ENCODE peak calls at places on chromosomes 12 and 14, in four cellular contexts. H is cardiac muscle cell, V is body of pancreas, M is GM12878. R is an unnamed sample.

GRCh38 chr12:6536894-6537579 is 2.7 kb downstream of the GAPDH start:
- DNase-seq in H (no peak), V (no peak), M (no peak), R (peak; percentile 12)

GRCh38 chr12:124609041-124609984 is 41.9 kb upstream of the NCOR2 start:
- DNase-seq in H (peak; percentile 70), V (peak; percentile 98), M (peak; percentile 52), R (peak; percentile 24)

GRCh38 chr12:21991526-21991925 is 50.3 kb upstream of the ABCC9 start:
- DNase-seq in H (no peak), V (no peak), M (no peak), R (no peak)

GRCh38 chr12:108981835-108982234 is 39.0 kb downstream of the SVOP start:
- DNase-seq in H (no peak), V (no peak), M (no peak), R (no peak)

GRCh38 chr14:24136684-24137528 is 912 bp downstream of the PSME1 start:
- DNase-seq in H (no peak), V (no peak), M (no peak), R (no peak)

GRCh38 chr12:459430-460258 is at the start of gene B4GALNT3:
- DNase-seq in H (peak; percentile 36), V (peak; percentile 74), M (no peak), R (peak; percentile 17)

GRCh38 chr14:51554339-51554920 is 97.3 kb upstream of the FRMD6 start:
- DNase-seq in H (peak; percentile 65), V (no peak), M (no peak), R (peak; percentile 80)

GRCh38 chr12:95959107-95959506 is 16.0 kb downstream of the AMDHD1 start:
- DNase-seq in H (peak; percentile 18), V (no peak), M (no peak), R (peak; percentile 29)

GRCh38 chr12:119699199-119699765 is 31.3 kb downstream of the PRKAB1 start:
- DNase-seq in H (no peak), V (no peak), M (no peak), R (no peak)

GRCh38 chr12:93624595-93625294 is 52.3 kb downstream of the SOCS2 start:
- DNase-seq in H (peak; percentile 87), V (no peak), M (peak; percentile 63), R (peak; percentile 92)

GRCh38 chr14:99995700-99996356 is 69.4 kb upstream of the EVL start:
- DNase-seq in H (peak; percentile 64), V (peak; percentile 80), M (peak; percentile 89), R (peak; percentile 59)

GRCh38 chr12:74449872-74450271 is 87.8 kb upstream of the ATXN7L3B start:
- DNase-seq in H (no peak), V (no peak), M (no peak), R (no peak)

GRCh38 chr14:91060472-91061308 is at the start of gene RPS6KA5:
- DNase-seq in H (peak; percentile 100), V (peak; percentile 100), M (peak; percentile 100), R (peak; percentile 100)

GRCh38 chr14:29317423-29317822 is 550.8 kb downstream of the FOXG1 start:
- DNase-seq in H (no peak), V (no peak), M (no peak), R (no peak)

GRCh38 chr14:54662491-54663116 is 95.7 kb downstream of the SAMD4A start:
- DNase-seq in H (no peak), V (no peak), M (no peak), R (no peak)

GRCh38 chr12:45611061-45611460 is 118.4 kb upstream of the ARID2 start:
- DNase-seq in H (no peak), V (no peak), M (no peak), R (no peak)

GRCh38 chr12:95582230-95583058 is 31.2 kb upstream of the USP44 start:
- DNase-seq in H (peak; percentile 61), V (no peak), M (no peak), R (peak; percentile 80)

GRCh38 chr12:65845751-65846537 is 21.7 kb downstream of the HMGA2 start:
- DNase-seq in H (no peak), V (no peak), M (no peak), R (no peak)

GRCh38 chr14:104263671-104264358 is 125.4 kb downstream of the KIF26A start:
- DNase-seq in H (no peak), V (peak; percentile 3), M (no peak), R (no peak)

GRCh38 chr14:44937547-44937946 is 24.2 kb downstream of the KLHL28 start:
- DNase-seq in H (no peak), V (no peak), M (no peak), R (no peak)
- H3K4me3 ChIP-seq in H (no peak overlapping the region), V (no peak overlapping the region), M (no peak overlapping the region), R (no peak overlapping the region)

GRCh38 chr14:68976160-68977067 is 2.7 kb downstream of the ACTN1 start:
- DNase-seq in H (peak; percentile 40), V (no peak), M (no peak), R (peak; percentile 40)
- H3K4me3 ChIP-seq in H (no peak overlapping the region), V (no peak overlapping the region), M (peak overlapping the region; percentile 80), R (peak overlapping the region; percentile 95)

GRCh38 chr12:101642115-101643067 is 47.6 kb downstream of the MYBPC1 start:
- DNase-seq in H (no peak), V (peak; percentile 86), M (no peak), R (no peak)
- H3K4me3 ChIP-seq in H (peak overlapping the region; percentile 1), V (no peak overlapping the region), M (no peak overlapping the region), R (no peak overlapping the region)

GRCh38 chr12:56601503-56601902 is 28.6 kb downstream of the BAZ2A start:
- DNase-seq in H (no peak), V (peak; percentile 18), M (no peak), R (no peak)
- H3K4me3 ChIP-seq in H (no peak overlapping the region), V (no peak overlapping the region), M (no peak overlapping the region), R (no peak overlapping the region)

GRCh38 chr14:22848391-22849164 is 12.2 kb downstream of the MMP14 start:
- DNase-seq in H (peak; percentile 98), V (peak; percentile 27), M (no peak), R (peak; percentile 99)

GRCh38 chr14:22849212-22849819 is 12.9 kb downstream of the MMP14 start:
- DNase-seq in H (peak; percentile 86), V (peak; percentile 23), M (no peak), R (peak; percentile 91)

GRCh38 chr14:22852940-22853767 is 16.8 kb downstream of the MMP14 start:
- DNase-seq in H (peak; percentile 92), V (peak; percentile 93), M (peak; percentile 63), R (peak; percentile 90)

GRCh38 chr14:22852599-22852939 is 16.2 kb downstream of the MMP14 start:
- DNase-seq in H (no peak), V (no peak), M (no peak), R (no peak)

DNA sequence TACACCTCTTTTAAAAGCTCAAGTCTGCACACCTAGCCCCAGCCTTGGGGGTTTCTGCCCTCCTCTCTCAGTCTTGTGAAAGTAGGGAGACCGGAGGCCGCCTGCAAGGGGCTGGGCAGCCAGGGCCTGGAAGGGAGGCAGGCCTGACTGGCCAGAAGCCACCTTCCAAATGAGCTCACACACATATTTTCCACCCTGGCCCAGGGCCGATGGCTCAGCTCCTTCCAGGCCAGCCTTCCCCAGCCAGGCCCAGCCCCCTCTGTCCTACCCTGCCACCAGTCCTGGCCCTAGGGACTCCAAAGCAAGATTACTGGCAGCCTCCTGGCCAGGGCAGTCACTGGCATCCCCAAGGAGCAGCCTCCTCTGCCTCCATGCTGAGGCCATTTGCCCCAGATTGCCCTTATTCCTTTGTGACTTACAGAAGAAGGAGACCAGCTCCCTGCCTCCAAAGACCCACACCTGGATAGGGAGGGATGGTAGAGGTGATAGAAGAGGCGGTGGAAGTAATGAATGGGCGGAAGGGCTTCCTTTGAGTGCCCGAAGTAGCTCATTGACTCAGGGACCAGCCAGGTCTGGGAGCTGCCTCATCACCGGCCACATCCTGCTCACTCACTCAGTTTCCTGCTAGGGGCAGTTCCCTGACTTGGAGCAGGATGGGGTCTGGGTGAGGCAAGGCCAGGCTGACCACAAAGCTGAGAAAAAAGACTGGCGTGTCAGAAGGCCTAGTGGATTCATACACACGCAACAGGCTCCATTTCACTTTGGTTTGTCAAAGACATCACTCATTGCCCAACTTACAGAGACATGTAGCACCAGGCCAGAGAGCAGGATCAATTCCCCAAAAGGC is 14.8 kb downstream of the MMP14 start:
- DNase-seq in H (peak; percentile 97), V (peak; percentile 95), M (no peak), R (peak; percentile 96)
- H3K4me3 ChIP-seq in H (no peak overlapping the region), V (no peak overlapping the region), M (no peak overlapping the region), R (peak overlapping the region; percentile 48)

DNA sequence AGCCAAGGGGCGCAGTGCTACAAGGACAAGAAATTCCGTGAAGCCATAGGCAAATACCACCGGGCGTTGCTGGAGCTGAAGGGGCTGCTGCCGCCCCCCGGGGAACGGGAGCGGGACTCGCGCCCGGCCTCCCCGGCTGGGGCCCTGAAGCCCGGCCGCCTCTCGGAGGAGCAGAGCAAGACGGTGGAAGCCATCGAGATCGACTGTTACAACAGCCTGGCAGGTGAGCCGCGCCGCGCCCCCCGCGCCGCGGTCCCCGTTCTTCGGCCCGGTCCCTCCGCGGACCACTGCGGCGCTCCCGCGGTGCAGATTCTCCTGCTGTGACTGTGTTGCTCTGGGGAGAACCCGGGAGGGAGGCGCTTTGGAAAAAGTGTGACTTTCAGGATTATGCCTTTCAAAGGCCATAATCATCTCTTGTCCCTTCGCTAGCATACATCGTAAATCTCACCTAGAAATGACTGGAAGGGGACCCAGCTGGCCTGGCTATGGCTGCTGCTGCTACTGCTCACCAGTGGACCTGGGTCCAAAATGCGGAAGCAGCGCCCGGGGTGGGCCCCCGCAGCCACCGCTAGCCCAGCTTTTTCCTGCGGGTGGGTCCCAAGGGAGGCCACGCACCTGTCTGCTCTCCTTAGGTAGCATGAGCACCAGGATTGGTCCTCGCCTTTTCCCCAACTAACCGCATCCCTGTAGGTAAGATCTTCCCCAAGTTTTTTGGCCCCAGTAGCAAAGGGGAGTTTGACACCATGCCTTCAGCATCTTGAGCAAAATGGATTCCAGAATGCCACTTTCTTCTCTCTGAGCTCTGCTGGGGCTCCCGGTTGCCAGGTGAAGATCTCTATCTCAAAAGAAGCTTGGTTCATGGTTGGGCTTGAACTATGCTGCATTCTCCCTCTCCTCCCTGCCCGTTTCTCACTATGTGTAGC is 858 bp downstream of the TTC9 start:
- DNase-seq in H (peak; percentile 1), V (peak; percentile 11), M (no peak), R (no peak)
- H3K4me3 ChIP-seq in H (peak overlapping the region; percentile 69), V (peak overlapping the region; percentile 41), M (peak overlapping the region; percentile 90), R (peak overlapping the region; percentile 55)

DNA sequence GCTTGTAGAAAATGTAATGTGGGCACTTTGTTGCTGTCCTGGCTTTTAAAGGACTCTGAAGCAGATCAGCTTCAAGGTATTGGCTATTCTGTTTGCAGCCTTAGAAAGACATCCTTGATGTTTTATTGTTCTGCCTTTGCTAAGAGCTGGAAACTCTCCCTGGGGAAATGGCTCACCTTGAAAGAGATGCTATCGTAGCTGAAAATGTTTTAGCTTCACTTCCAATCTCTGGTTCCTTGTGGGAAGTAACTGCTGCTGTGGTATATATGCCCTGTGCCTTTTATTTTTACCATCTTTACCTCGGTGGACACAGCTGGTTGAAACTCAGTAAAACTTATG is 124.4 kb upstream of the HIF1A start:
- DNase-seq in H (no peak), V (no peak), M (no peak), R (no peak)
- H3K4me3 ChIP-seq in H (no peak overlapping the region), V (no peak overlapping the region), M (no peak overlapping the region), R (peak overlapping the region; percentile 29)

DNA sequence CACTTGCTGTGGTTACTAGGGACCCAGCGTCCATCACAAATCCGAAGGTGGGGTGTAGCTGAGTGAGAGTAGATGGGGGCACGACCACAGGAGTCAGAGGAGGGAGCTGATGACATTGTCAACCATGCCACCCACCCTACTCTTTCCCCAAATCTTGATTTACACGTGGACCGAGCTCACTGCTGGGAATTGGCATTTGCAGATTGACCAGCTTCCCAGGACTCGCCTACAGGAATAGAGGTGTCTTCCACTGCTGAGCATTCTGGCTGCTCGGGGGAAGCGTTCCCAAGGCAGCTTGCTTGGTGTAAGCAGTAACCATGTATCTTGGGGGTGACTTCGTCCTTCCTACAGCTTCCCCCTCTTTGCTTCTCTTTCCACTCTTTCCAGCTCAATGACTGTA is 353 bp upstream of the PTPRR start:
- DNase-seq in H (no peak), V (no peak), M (no peak), R (no peak)
- H3K4me3 ChIP-seq in H (peak overlapping the region; percentile 4), V (no peak overlapping the region), M (no peak overlapping the region), R (no peak overlapping the region)

R was measured in fibroblast of the aortic adventitia.